ENCODE peak calls at places on chromosomes 11 and 22, in four cellular contexts. V, G, M and U are unnamed samples.

GRCh38 chr11:37812281-37812880 is 1214.3 kb upstream of the RAG2 start:
- DNase-seq in V (no peak), G (no peak), M (no peak), U (no peak)

GRCh38 chr11:46256540-46257001 is 20.9 kb upstream of the CREB3L1 start:
- DNase-seq in V (no peak), G (no peak), M (no peak), U (no peak)

GRCh38 chr11:120929090-120929489 is 94.8 kb upstream of the TBCEL start:
- DNase-seq in V (peak; percentile 70), G (no peak), M (no peak), U (no peak)

GRCh38 chr11:75499423-75500305 is 26.1 kb downstream of the GDPD5 start:
- DNase-seq in V (peak; percentile 94), G (no peak), M (peak; percentile 93), U (peak; percentile 88)

GRCh38 chr11:25633230-25633629 is 698.7 kb upstream of the ANO3 start:
- DNase-seq in V (no peak), G (no peak), M (no peak), U (no peak)

GRCh38 chr11:59012106-59012941 is 73.0 kb downstream of the GLYATL1 start:
- DNase-seq in V (no peak), G (peak; percentile 30), M (no peak), U (no peak)

GRCh38 chr11:82315093-82315492 is 418.6 kb downstream of the FAM181B start:
- DNase-seq in V (no peak), G (peak; percentile 3), M (no peak), U (no peak)

GRCh38 chr22:50076646-50077624 is 8.3 kb downstream of the MLC1 start:
- DNase-seq in V (no peak), G (peak; percentile 41), M (no peak), U (no peak)

GRCh38 chr11:128890543-128891409 is at the start of gene KCNJ5:
- DNase-seq in V (peak; percentile 67), G (no peak), M (no peak), U (no peak)

GRCh38 chr11:109426442-109426841 is 4.5 kb downstream of the C11orf87 start:
- DNase-seq in V (no peak), G (no peak), M (no peak), U (no peak)
- TF ChIP-seq CTCF in V (no peak), G (peak; percentile 45), M (peak; percentile 7), U (no peak)

DNA sequence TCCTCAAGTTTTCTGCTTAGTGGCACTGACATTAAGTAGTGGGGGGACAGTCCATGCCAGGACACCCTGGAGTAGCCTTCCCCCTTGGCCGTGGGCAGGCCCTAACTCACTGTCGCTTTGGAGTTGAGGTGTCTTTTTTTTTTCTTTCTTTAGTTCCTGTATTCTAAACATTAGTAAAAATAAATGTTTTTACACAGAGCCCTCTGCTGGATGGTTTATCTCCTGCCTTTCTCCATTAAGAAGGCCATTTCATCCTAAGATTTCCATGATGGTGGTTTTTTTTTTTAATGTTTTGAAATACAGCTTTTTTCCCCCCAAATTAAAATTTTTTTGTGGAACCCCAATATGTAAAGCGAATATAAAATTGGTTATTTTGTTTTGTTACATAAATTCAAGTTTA is 1.8 kb upstream of the TIGD3 start:
- DNase-seq in V (peak; percentile 43), G (peak; percentile 44), M (peak; percentile 44), U (no peak)
- TF ChIP-seq CTCF in V (peak; percentile 39), G (peak; percentile 79), M (peak; percentile 47), U (peak; percentile 33)

GRCh38 chr11:2172676-2173075 is 1.1 kb upstream of the TH start:
- DNase-seq in V (no peak), G (no peak), M (no peak), U (no peak)

GRCh38 chr11:2174361-2174760 is 2.7 kb upstream of the TH start:
- DNase-seq in V (no peak), G (no peak), M (no peak), U (no peak)

GRCh38 chr11:2171531-2171930 is at the start of gene TH:
- DNase-seq in V (no peak), G (no peak), M (no peak), U (no peak)

GRCh38 chr11:2173761-2174160 is 2.1 kb upstream of the TH start:
- DNase-seq in V (no peak), G (no peak), M (no peak), U (no peak)

GRCh38 chr11:2173150-2173693 is 1.6 kb upstream of the TH start:
- DNase-seq in V (no peak), G (peak; percentile 10), M (no peak), U (no peak)
- TF ChIP-seq CTCF in V (peak; percentile 45), G (peak; percentile 70), M (peak; percentile 53), U (peak; percentile 33)

GRCh38 chr11:123448798-123449197 is 18.7 kb downstream of the GRAMD1B start:
- DNase-seq in V (no peak), G (no peak), M (no peak), U (no peak)
- TF ChIP-seq CTCF in V (no peak), G (no peak), M (no peak), U (no peak)

GRCh38 chr11:119509969-119510401 is 87.0 kb upstream of the THY1 start:
- DNase-seq in V (peak; percentile 89), G (peak; percentile 36), M (peak; percentile 88), U (peak; percentile 54)

GRCh38 chr11:119505861-119506260 is 82.9 kb upstream of the THY1 start:
- DNase-seq in V (peak; percentile 64), G (no peak), M (no peak), U (no peak)

GRCh38 chr11:119504366-119504765 is 81.4 kb upstream of the THY1 start:
- DNase-seq in V (peak; percentile 24), G (no peak), M (no peak), U (no peak)

GRCh38 chr11:119509277-119509841 is 86.4 kb upstream of the THY1 start:
- DNase-seq in V (peak; percentile 60), G (no peak), M (peak; percentile 60), U (no peak)

DNA sequence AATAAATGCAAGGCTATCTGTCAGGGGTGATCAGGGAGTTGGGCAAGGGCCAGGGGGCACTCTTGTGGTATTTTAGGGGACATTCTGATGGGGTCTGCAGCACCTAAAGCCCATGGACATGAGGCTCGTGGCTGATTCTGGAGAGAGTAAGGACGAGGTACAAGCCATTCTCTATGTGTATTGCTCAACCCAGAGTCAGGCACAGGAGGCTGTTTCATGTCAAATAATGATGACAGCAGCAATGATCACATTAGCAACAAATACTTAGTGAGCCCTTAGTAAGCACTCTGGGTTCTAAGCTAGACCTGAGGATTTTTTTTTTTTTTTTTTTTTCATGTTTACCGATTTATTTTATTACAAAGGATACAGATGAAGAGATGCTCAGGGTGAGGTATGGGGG is 83.5 kb upstream of the THY1 start:
- DNase-seq in V (no peak), G (no peak), M (no peak), U (no peak)
- TF ChIP-seq CTCF in V (no peak), G (no peak), M (no peak), U (no peak)

GRCh38 chr11:114953039-114953438 is 274.7 kb downstream of the NXPE2 start:
- DNase-seq in V (no peak), G (peak; percentile 1), M (no peak), U (no peak)
- TF ChIP-seq CTCF in V (no peak), G (peak; percentile 58), M (no peak), U (no peak)

DNA sequence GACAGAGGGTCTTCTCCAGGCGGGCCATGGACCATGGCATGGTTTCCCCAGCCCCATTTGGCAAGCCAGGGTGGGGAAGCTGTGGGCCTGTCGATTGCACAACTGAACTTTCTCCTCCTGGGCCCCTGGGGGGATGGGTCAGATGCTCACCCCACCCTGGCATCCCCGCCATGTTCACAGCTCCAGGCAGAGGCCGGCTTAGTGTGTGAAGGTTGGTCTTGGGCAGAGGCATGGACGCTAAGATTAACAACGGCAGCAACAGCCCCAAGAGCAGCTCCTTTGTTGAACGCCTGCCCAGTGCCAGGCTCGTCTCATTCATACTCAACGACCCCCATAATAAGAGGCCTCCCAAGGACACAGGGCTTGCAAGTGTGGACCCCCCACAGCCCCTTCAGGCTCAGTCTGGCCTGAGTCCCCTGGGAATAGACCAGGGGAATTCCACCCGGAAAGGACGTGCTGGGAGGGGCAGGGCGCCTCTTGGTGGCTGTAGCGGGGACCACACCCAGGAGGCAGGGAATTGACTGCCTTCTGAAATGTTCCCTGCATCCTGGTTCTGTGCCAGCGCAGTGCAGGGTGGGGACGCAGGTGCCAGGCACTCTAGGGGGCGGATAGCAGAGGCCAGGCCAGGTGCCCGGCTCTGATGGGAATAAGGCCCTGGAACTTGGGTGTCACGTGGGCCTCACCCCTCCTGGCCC is 8.3 kb downstream of the TSPO start:
- DNase-seq in V (no peak), G (no peak), M (no peak), U (no peak)
- TF ChIP-seq CTCF in V (no peak), G (peak; percentile 49), M (peak; percentile 20), U (peak; percentile 2)

GRCh38 chr11:14380125-14380936 is 21.3 kb upstream of the RRAS2 start:
- DNase-seq in V (no peak), G (no peak), M (no peak), U (no peak)

GRCh38 chr11:14378171-14378570 is 19.2 kb upstream of the RRAS2 start:
- DNase-seq in V (no peak), G (no peak), M (no peak), U (no peak)

GRCh38 chr11:14374922-14375630 is 16.1 kb upstream of the RRAS2 start:
- DNase-seq in V (no peak), G (no peak), M (no peak), U (no peak)

GRCh38 chr11:14373941-14374646 is 15.1 kb upstream of the RRAS2 start:
- DNase-seq in V (peak; percentile 91), G (no peak), M (peak; percentile 80), U (peak; percentile 35)

DNA sequence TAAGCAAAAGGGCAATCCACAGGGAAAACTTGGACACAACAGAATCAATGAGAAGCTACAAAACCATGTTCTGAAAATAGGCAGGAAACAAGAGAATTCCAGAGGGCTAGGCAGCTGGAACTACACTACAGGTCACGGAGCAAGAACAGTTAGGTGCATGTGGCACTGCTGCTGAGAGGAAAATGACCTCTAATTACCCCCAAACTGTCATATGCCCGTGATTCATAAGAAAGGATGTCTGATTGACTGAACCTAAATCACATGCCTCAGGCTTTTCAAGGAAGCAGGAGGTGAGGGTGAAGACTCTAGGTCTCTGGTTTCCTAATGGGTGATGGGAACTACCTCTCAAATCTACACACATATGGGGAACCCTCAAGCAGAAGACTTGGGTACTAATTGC is 17.9 kb upstream of the RRAS2 start:
- DNase-seq in V (peak; percentile 43), G (no peak), M (no peak), U (no peak)
- TF ChIP-seq CTCF in V (no peak), G (no peak), M (no peak), U (no peak)